ENCODE peak calls at places on chromosomes 5 and 9, in four cellular contexts. L, Z, W and A are unnamed samples.

GRCh38 chr5:123610209-123610608 is 98.2 kb downstream of the CSNK1G3 start:
- DNase-seq in L (no peak), W (peak; percentile 51), Z (no peak), A (no peak)

GRCh38 chr5:157464518-157465171 is 4.6 kb downstream of the NIPAL4 start:
- DNase-seq in W (peak; percentile 90), L (peak; percentile 83), Z (peak; percentile 53), A (peak; percentile 88)

GRCh38 chr5:108726446-108727091 is 21.1 kb upstream of the FER start:
- DNase-seq in L (no peak), W (peak; percentile 29), Z (no peak), A (no peak)

GRCh38 chr5:6143523-6143922 is 234.8 kb downstream of the MED10 start:
- DNase-seq in W (no peak), Z (no peak), L (no peak), A (no peak)

GRCh38 chr9:106419737-106420136 is 443.2 kb upstream of the ZNF462 start:
- DNase-seq in W (no peak), L (no peak), Z (no peak), A (no peak)

GRCh38 chr9:101751895-101752294 is 13.4 kb upstream of the GRIN3A start:
- DNase-seq in Z (no peak), L (no peak), W (no peak), A (no peak)

GRCh38 chr9:14353222-14354056 is 39.5 kb upstream of the NFIB start:
- DNase-seq in L (peak; percentile 96), Z (peak; percentile 96), W (peak; percentile 67), A (peak; percentile 93)

GRCh38 chr5:5886812-5887486 is 464.5 kb downstream of the ICE1 start:
- DNase-seq in L (no peak), Z (peak; percentile 21), W (no peak), A (no peak)

GRCh38 chr9:132032584-132032945 is 47.1 kb downstream of the MED27 start:
- DNase-seq in Z (peak; percentile 31), W (no peak), L (no peak), A (no peak)

GRCh38 chr5:173496129-173496882 is 120.1 kb downstream of the BOD1 start:
- DNase-seq in W (peak; percentile 63), L (no peak), Z (no peak), A (no peak)

GRCh38 chr9:107351382-107352045 is 68.4 kb downstream of the RAD23B start:
- DNase-seq in L (no peak), Z (no peak), W (no peak), A (no peak)

GRCh38 chr9:96048954-96049831 is 173.7 kb downstream of the ERCC6L2 start:
- DNase-seq in Z (peak; percentile 24), W (no peak), L (peak; percentile 87), A (peak; percentile 45)

GRCh38 chr9:109945571-109945970 is 165.6 kb downstream of the PALM2AKAP2 start:
- DNase-seq in Z (no peak), W (peak; percentile 44), L (no peak), A (no peak)

GRCh38 chr9:119963798-119964372 is 594.6 kb upstream of the BRINP1 start:
- DNase-seq in W (peak; percentile 89), Z (peak; percentile 37), L (no peak), A (no peak)

GRCh38 chr5:115369430-115370144 is 73.1 kb upstream of the CCDC112 start:
- DNase-seq in W (no peak), Z (no peak), L (no peak), A (no peak)

GRCh38 chr5:55534436-55535198 is at the start of gene PLPP1:
- DNase-seq in Z (peak; percentile 94), W (peak; percentile 83), L (peak; percentile 97), A (peak; percentile 92)
- TF ChIP-seq CTCF in Z (no peak), W (no peak), L (no peak), A (no peak)

GRCh38 chr9:32550046-32550608 is 2.0 kb upstream of the SMIM27 start:
- DNase-seq in Z (peak; percentile 14), W (peak; percentile 53), L (no peak), A (no peak)
- TF ChIP-seq CTCF in Z (no peak), W (peak; percentile 17), L (no peak), A (no peak)

GRCh38 chr9:127170049-127170448 is 47.6 kb upstream of the ANGPTL2 start:
- DNase-seq in Z (no peak), W (no peak), L (peak; percentile 25), A (peak; percentile 11)
- TF ChIP-seq CTCF in Z (no peak), W (no peak), L (no peak), A (peak; percentile 15)

DNA sequence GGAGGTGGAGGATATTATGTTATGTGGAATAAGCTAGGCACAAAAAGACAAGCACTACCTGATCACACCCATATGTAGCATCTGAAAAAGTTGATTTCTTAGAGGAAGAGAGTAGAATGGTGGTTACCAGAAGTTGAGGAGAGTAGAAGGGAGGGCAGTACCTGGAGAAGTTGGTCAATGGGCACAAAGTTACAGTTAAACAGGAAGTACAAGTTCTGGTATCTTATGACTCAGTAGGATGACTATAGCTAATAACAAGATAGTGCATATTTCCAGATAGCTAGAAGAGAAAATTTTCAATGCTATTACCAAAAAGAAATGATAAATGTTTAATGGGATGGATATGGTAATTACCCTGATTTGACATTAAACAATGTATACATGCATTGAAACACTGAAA is 686.7 kb downstream of the ISL1 start:
- DNase-seq in L (no peak), Z (no peak), W (no peak), A (no peak)
- TF ChIP-seq CTCF in L (no peak), Z (no peak), W (no peak), A (no peak)

DNA sequence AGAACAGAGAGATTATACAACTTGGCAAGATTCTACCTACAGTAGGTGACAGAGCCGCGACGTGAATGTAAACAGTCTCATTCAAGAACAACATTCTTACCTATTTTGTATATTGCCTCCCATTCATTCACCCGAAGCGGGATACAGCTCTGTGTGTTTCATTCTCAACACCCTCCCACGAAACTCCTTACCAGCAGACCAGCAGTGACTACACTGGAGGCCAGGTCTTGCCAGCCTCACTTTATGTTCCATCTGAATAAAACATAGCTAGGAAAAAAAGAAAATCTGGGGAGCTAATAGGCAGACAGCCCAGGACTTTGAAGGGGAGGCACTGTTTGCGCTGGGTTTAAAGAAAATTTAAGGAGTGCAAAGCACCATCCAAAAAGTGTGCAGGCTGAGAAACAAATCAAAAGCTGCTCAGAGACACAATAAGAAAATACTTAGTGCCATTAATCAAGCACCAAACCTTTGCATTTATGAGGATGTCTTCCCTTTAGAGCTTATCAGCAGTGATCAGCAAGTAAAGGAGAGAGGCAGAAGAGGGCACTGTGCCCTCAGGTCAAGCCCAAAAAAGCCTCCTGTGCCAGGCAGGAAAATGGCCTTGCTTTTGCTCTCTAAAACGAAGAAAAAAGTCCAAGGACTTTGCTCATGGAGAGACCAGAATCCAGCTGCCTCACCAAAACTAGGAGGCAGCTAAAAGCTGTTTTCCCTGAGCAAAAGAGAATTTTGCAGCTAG is 295.2 kb downstream of the BNC2 start:
- DNase-seq in Z (peak; percentile 11), L (no peak), W (no peak), A (no peak)
- TF ChIP-seq CTCF in Z (no peak), L (no peak), W (no peak), A (no peak)

GRCh38 chr9:136667217-136667939 is 4.7 kb downstream of the EGFL7 start:
- DNase-seq in Z (no peak), W (no peak), L (no peak), A (no peak)

GRCh38 chr9:136665111-136665703 is 2.5 kb downstream of the EGFL7 start:
- DNase-seq in W (no peak), Z (no peak), L (no peak), A (no peak)

GRCh38 chr9:136666364-136667216 is 3.9 kb downstream of the EGFL7 start:
- DNase-seq in L (no peak), Z (no peak), W (no peak), A (no peak)

GRCh38 chr9:136664799-136665082 is 2.0 kb downstream of the EGFL7 start:
- DNase-seq in Z (no peak), W (no peak), L (no peak), A (no peak)

DNA sequence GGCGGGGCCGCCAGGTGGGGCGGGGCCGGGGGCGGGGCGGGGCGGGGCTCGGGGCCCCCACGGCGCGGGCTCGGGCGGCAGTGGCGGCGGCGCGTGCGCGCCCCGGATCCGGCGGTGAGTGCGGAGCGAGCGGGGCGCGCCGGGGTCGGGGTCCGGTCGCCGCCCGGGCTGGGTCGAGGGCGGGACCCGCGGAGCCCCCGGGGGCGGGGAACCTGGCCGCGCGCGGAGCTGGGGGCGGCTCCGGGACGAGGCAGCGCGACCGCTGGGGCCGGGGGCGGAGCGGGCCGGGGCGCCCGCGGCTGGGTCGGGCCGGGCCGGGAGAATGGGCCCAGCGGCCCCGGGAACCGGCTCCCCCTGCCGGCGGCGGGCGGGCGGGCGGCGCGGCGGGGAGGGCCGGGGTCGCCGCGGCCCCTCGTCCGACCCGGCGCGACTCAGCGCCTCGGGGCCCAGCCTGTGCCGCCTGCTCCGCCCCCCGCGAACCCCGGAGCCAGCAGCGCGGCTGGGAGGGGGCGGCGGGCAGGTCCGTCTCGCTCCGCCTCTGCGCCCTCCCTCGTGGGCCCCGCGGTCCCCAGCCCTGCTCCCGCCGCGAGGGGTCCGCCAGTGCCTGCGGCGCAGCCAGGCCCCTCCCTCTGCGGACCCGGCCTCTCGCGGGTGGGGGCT is 3.1 kb downstream of the EGFL7 start:
- DNase-seq in Z (no peak), L (no peak), W (no peak), A (no peak)
- TF ChIP-seq CTCF in Z (no peak), L (no peak), W (peak; percentile 11), A (no peak)